ENCODE peak calls at places on chromosomes 4 and X, in six cellular contexts. A, F, L, H, Q and J are unnamed samples.

GRCh38 chr4:26263165-26263564 is 57.6 kb upstream of the RBPJ start:
- DNase-seq in H (no peak), L (no peak), F (no peak), Q (no peak), A (no peak), J (no peak)

GRCh38 chrX:114049063-114049462 is 534.8 kb upstream of the HTR2C start:
- DNase-seq in H (no peak), F (no peak), Q (no peak), A (no peak), L (no peak), J (no peak)

GRCh38 chr4:31557444-31557843 is 837.3 kb downstream of the PCDH7 start:
- DNase-seq in L (no peak), A (no peak), F (no peak), Q (no peak), H (no peak), J (no peak)

GRCh38 chr4:131316086-131316485 is 1833.0 kb upstream of the PCDH10 start:
- DNase-seq in F (no peak), L (no peak), H (no peak), A (no peak), Q (no peak), J (no peak)

GRCh38 chrX:109740076-109740809 is 7.2 kb upstream of the ACSL4 start:
- DNase-seq in A (no peak), L (no peak), Q (no peak), F (no peak), H (no peak), J (no peak)

GRCh38 chr4:115145393-115146160 is 32.2 kb upstream of the NDST4 start:
- DNase-seq in H (peak), L (no peak), Q (no peak), F (peak), A (no peak), J (peak)

GRCh38 chr4:167897116-167897515 is 195.2 kb upstream of the ANXA10 start:
- DNase-seq in F (no peak), H (peak), A (no peak), Q (no peak), L (peak), J (no peak)

GRCh38 chr4:184473265-184473514 is 1.2 kb downstream of the IRF2 start:
- DNase-seq in Q (no peak), L (no peak), A (no peak), F (no peak), H (no peak), J (no peak)

GRCh38 chr4:133150643-133151300 is 1.7 kb downstream of the PCDH10 start:
- DNase-seq in H (no peak), F (peak), Q (no peak), A (peak), L (peak), J (no peak)

GRCh38 chr4:2256781-2257191 is 5.1 kb downstream of the MXD4 start:
- DNase-seq in A (no peak), H (no peak), F (peak), Q (no peak), L (peak), J (peak)

GRCh38 chr4:113355550-113356371 is 306.3 kb downstream of the ANK2 start:
- DNase-seq in A (peak), Q (peak), F (no peak), H (no peak), L (peak), J (no peak)

GRCh38 chr4:83686166-83686565 is 150.3 kb downstream of the GPAT3 start:
- DNase-seq in A (no peak), L (peak), Q (no peak), F (no peak), H (no peak), J (no peak)

GRCh38 chrX:20197641-20198210 is 56.1 kb upstream of the EIF1AX start:
- DNase-seq in F (no peak), Q (no peak), H (no peak), L (no peak), A (no peak), J (no peak)

GRCh38 chrX:47217121-47217851 is 1.2 kb upstream of the CDK16 start:
- DNase-seq in A (no peak), H (no peak), F (peak), L (no peak), Q (no peak), J (no peak)

GRCh38 chrX:153662266-153662665 is 11.3 kb downstream of the PNCK start:
- DNase-seq in H (no peak), Q (no peak), F (peak), L (peak), A (no peak), J (peak)

GRCh38 chr4:68082758-68083157 is 46.9 kb downstream of the TMPRSS11F start:
- DNase-seq in H (no peak), L (no peak), F (no peak), A (no peak), Q (no peak), J (no peak)

GRCh38 chr4:107034982-107035710 is 967 bp downstream of the DKK2 start:
- DNase-seq in L (peak), H (peak), Q (no peak), F (peak), A (no peak), J (no peak)

GRCh38 chrX:155334486-155335316 is at the start of gene CLIC2:
- DNase-seq in H (peak), L (peak), Q (no peak), A (no peak), F (no peak), J (peak)

GRCh38 chr4:8409271-8410065 is 31.1 kb downstream of the ACOX3 start:
- DNase-seq in F (no peak), L (no peak), H (no peak), A (no peak), Q (no peak), J (peak)

GRCh38 chr4:93384211-93384610 is 444.3 kb upstream of the ATOH1 start:
- DNase-seq in A (no peak), H (no peak), Q (no peak), F (no peak), L (no peak), J (no peak)

GRCh38 chrX:143664302-143664701 is 28.4 kb upstream of the SLITRK4 start:
- DNase-seq in H (no peak), A (no peak), F (no peak), L (peak), Q (no peak), J (no peak)

GRCh38 chrX:153934473-153935325 is at the start of gene NAA10:
- DNase-seq in A (peak), L (peak), Q (peak), H (peak), F (peak), J (peak)

GRCh38 chr4:86744570-86744969 is 104.6 kb downstream of the SLC10A6 start:
- DNase-seq in Q (no peak), L (no peak), F (no peak), H (no peak), A (no peak), J (no peak)

GRCh38 chrX:43750248-43750676 is 94.2 kb downstream of the MAOA start:
- DNase-seq in L (peak), H (peak), Q (no peak), F (no peak), A (peak), J (peak)

GRCh38 chr4:56496241-56496640 is 9.3 kb upstream of the ARL9 start:
- DNase-seq in A (no peak), L (no peak), H (no peak), Q (no peak), F (no peak), J (no peak)

GRCh38 chrX:13826770-13827169 is 9.9 kb upstream of the GPM6B start:
- DNase-seq in F (no peak), H (no peak), A (no peak), Q (no peak), L (no peak), J (no peak)

GRCh38 chr4:120671538-120671937 is 251.0 kb downstream of the PRDM5 start:
- DNase-seq in L (no peak), A (no peak), Q (no peak), H (no peak), F (no peak), J (no peak)

GRCh38 chrX:130799393-130799792 is 103.6 kb downstream of the ENOX2 start:
- DNase-seq in A (no peak), H (no peak), Q (no peak), L (peak), F (no peak), J (no peak)

GRCh38 chr4:25525896-25526295 is 129.8 kb upstream of the SLC34A2 start:
- DNase-seq in A (no peak), H (no peak), F (no peak), Q (no peak), L (no peak), J (no peak)

GRCh38 chr4:10096201-10096975 is 20.2 kb downstream of the WDR1 start:
- DNase-seq in H (no peak), L (peak), F (peak), Q (peak), A (peak), J (peak)

GRCh38 chr4:8078610-8079015 is 80.0 kb downstream of the ABLIM2 start:
- DNase-seq in A (no peak), L (no peak), H (no peak), F (no peak), Q (no peak), J (no peak)

GRCh38 chr4:146435962-146436361 is 85.8 kb downstream of the SLC10A7 start:
- DNase-seq in L (no peak), F (no peak), Q (no peak), A (no peak), H (no peak), J (no peak)

GRCh38 chr4:128145727-128146126 is 84.6 kb downstream of the LARP1B start:
- DNase-seq in Q (no peak), A (no peak), F (no peak), L (no peak), H (no peak), J (no peak)

GRCh38 chrX:1385251-1385794 is 6.6 kb downstream of the SLC25A6 start:
- DNase-seq in L (no peak), H (no peak), A (no peak), F (peak), Q (no peak), J (no peak)

GRCh38 chr4:47612116-47613023 is 127.3 kb downstream of the ATP10D start:
- DNase-seq in L (peak), F (no peak), Q (no peak), H (no peak), A (no peak), J (no peak)

GRCh38 chr4:139849219-139849618 is 183.6 kb downstream of the MGST2 start:
- DNase-seq in F (no peak), Q (no peak), A (no peak), L (no peak), H (no peak), J (no peak)

GRCh38 chr4:19047481-19047880 is 1025.9 kb upstream of the LCORL start:
- DNase-seq in Q (no peak), A (no peak), L (no peak), H (no peak), F (no peak), J (no peak)

GRCh38 chrX:9482408-9482807 is 17.6 kb downstream of the TBL1X start:
- DNase-seq in L (no peak), A (no peak), F (no peak), H (no peak), Q (no peak), J (no peak)